ENCODE peak calls at places on chromosome 15, in six cellular contexts. W is MV-4-11, Z is H4, E is NCI-H1105, S is progenitor cell of endocrine pancreas, O is EL. C is an unnamed sample.

GRCh38 chr15:92821491-92822116 is 78.5 kb upstream of the CHD2 start:
- DNase-seq in W (no peak), Z (no peak), E (no peak), S (no peak), O (no peak), C (no peak)

GRCh38 chr15:48031466-48031865 is 89.3 kb upstream of the SLC24A5 start:
- DNase-seq in W (no peak), Z (no peak), E (no peak), S (no peak), O (no peak), C (no peak)

GRCh38 chr15:85407421-85408269 is 27.2 kb downstream of the AKAP13 start:
- DNase-seq in W (peak; percentile 66), Z (peak; percentile 95), E (peak; percentile 7), S (no peak), O (peak; percentile 91), C (peak; percentile 61)

GRCh38 chr15:60116456-60117089 is 112.5 kb downstream of the FOXB1 start:
- DNase-seq in W (no peak), Z (no peak), E (no peak), S (no peak), O (no peak), C (no peak)

GRCh38 chr15:88238618-88239430 is 17.7 kb downstream of the NTRK3 start:
- DNase-seq in W (peak; percentile 3), Z (peak; percentile 50), E (no peak), S (no peak), O (peak; percentile 65), C (peak; percentile 59)

GRCh38 chr15:87080547-87080946 is 1000.9 kb downstream of the AGBL1 start:
- DNase-seq in W (no peak), Z (no peak), E (no peak), S (no peak), O (peak; percentile 22), C (no peak)

GRCh38 chr15:66617137-66618090 is 51.6 kb upstream of the LCTL start:
- DNase-seq in W (peak; percentile 87), Z (peak; percentile 81), E (no peak), S (no peak), O (peak; percentile 67), C (peak; percentile 27)

GRCh38 chr15:75455424-75455981 is 4.0 kb upstream of the SIN3A start:
- DNase-seq in W (peak; percentile 67), Z (peak; percentile 63), E (peak; percentile 46), S (peak; percentile 62), O (peak; percentile 84), C (no peak)

GRCh38 chr15:40093224-40093842 is 15.3 kb downstream of the BMF start:
- DNase-seq in W (peak; percentile 53), Z (no peak), E (no peak), S (no peak), O (no peak), C (no peak)

GRCh38 chr15:93236924-93237323 is 147.9 kb upstream of the RGMA start:
- DNase-seq in W (no peak), Z (no peak), E (no peak), S (no peak), O (no peak), C (no peak)

GRCh38 chr15:47796339-47796738 is 79.0 kb downstream of the SEMA6D start:
- DNase-seq in W (no peak), Z (no peak), E (no peak), S (no peak), O (no peak), C (no peak)

GRCh38 chr15:55327392-55327791 is 8.4 kb downstream of the PIGB start:
- DNase-seq in W (peak; percentile 95), Z (no peak), E (no peak), S (no peak), O (no peak), C (no peak)

GRCh38 chr15:70062321-70062956 is 35.3 kb downstream of the TLE3 start:
- DNase-seq in W (no peak), Z (no peak), E (peak; percentile 97), S (no peak), O (peak; percentile 93), C (peak; percentile 76)

GRCh38 chr15:57432141-57432701 is 55.9 kb downstream of the CGNL1 start:
- DNase-seq in W (no peak), Z (no peak), E (peak; percentile 87), S (no peak), O (no peak), C (no peak)

GRCh38 chr15:83285979-83286553 is 1.6 kb upstream of the BNC1 start:
- DNase-seq in W (no peak), Z (no peak), E (no peak), S (no peak), O (peak; percentile 95), C (peak; percentile 75)

GRCh38 chr15:82093774-82094211 is 48.0 kb upstream of the MEX3B start:
- DNase-seq in W (peak; percentile 45), Z (peak; percentile 66), E (no peak), S (no peak), O (peak; percentile 95), C (peak; percentile 69)

GRCh38 chr15:89808160-89808870 is 6.3 kb downstream of the ANPEP start:
- DNase-seq in W (no peak), Z (no peak), E (no peak), S (no peak), O (no peak), C (no peak)

GRCh38 chr15:55742498-55742926 is 440 bp downstream of the PRTG start:
- DNase-seq in W (no peak), Z (no peak), E (peak; percentile 18), S (no peak), O (peak; percentile 46), C (no peak)

GRCh38 chr15:60798821-60799220 is 319.9 kb upstream of the ICE2 start:
- DNase-seq in W (peak; percentile 10), Z (no peak), E (no peak), S (no peak), O (peak; percentile 27), C (peak; percentile 73)

GRCh38 chr15:42401544-42402478 is 42.5 kb downstream of the CAPN3 start:
- DNase-seq in W (no peak), Z (no peak), E (no peak), S (no peak), O (no peak), C (no peak)

GRCh38 chr15:43903864-43904290 is 77.1 kb downstream of the WDR76 start:
- DNase-seq in W (peak; percentile 42), Z (peak; percentile 62), E (no peak), S (peak; percentile 69), O (peak; percentile 72), C (no peak)

GRCh38 chr15:25248583-25249235 is 190.1 kb downstream of the UBE3A start:
- DNase-seq in W (no peak), Z (no peak), E (no peak), S (peak; percentile 4), O (no peak), C (no peak)

GRCh38 chr15:77096131-77096530 is 25.2 kb upstream of the TSPAN3 start:
- DNase-seq in W (no peak), Z (no peak), E (no peak), S (no peak), O (no peak), C (no peak)

GRCh38 chr15:85276508-85276907 is 103.9 kb upstream of the AKAP13 start:
- DNase-seq in W (no peak), Z (no peak), E (no peak), S (no peak), O (no peak), C (no peak)

GRCh38 chr15:41241251-41241964 is 10.3 kb downstream of the CHP1 start:
- DNase-seq in W (no peak), Z (no peak), E (peak; percentile 85), S (no peak), O (no peak), C (no peak)

GRCh38 chr15:77579498-77580188 is 53.1 kb downstream of the LINGO1 start:
- DNase-seq in W (no peak), Z (no peak), E (no peak), S (no peak), O (no peak), C (no peak)

GRCh38 chr15:68781766-68782588 is 38.7 kb downstream of the ANP32A start:
- DNase-seq in W (no peak), Z (no peak), E (no peak), S (no peak), O (no peak), C (no peak)

GRCh38 chr15:64774556-64775523 is 549 bp downstream of the RBPMS2 start:
- DNase-seq in W (no peak), Z (no peak), E (peak; percentile 16), S (peak; percentile 46), O (peak; percentile 24), C (no peak)